ENCODE peak calls at places on chromosomes 12 and 14, in nine cellular contexts. Q is A549, P is HepG2, I is tibial nerve, L is transverse colon, J is stomach, S is sigmoid colon, K is K562, G is GM12878. V is an unnamed sample.

GRCh38 chr14:51652168-51653095 is 722 bp downstream of the FRMD6 start:
- DNase-seq in S (peak; percentile 76), L (peak; percentile 35), Q (peak; percentile 37), K (no peak), G (no peak), P (no peak), I (no peak), J (peak; percentile 38), V (peak; percentile 68)

GRCh38 chr14:51711505-51711904 is 59.8 kb downstream of the FRMD6 start:
- DNase-seq in K (no peak), Q (no peak), G (no peak), L (no peak), J (no peak), P (no peak), S (no peak), I (no peak), V (no peak)

GRCh38 chr12:107225626-107226025 is 132.3 kb upstream of the CRY1 start:
- DNase-seq in G (no peak), I (no peak), S (no peak), L (no peak), K (no peak), P (peak; percentile 65), J (no peak), Q (peak; percentile 25), V (no peak)

GRCh38 chr14:73764406-73764805 is 50.2 kb upstream of the PNMA1 start:
- DNase-seq in I (no peak), K (no peak), L (peak; percentile 46), Q (no peak), S (peak; percentile 85), J (no peak), P (no peak), G (no peak), V (no peak)

GRCh38 chr14:51593397-51593796 is 58.3 kb upstream of the FRMD6 start:
- DNase-seq in P (no peak), L (no peak), Q (no peak), G (peak; percentile 30), I (no peak), K (no peak), J (no peak), S (no peak), V (no peak)

GRCh38 chr14:28867571-28867970 is 101.0 kb downstream of the FOXG1 start:
- DNase-seq in G (no peak), L (no peak), I (no peak), P (no peak), K (no peak), J (no peak), Q (no peak), S (no peak), V (no peak)

GRCh38 chr12:116880817-116881324 is 370 bp downstream of the HRK start:
- DNase-seq in K (peak; percentile 55), I (no peak), L (peak; percentile 24), P (peak; percentile 27), G (no peak), S (no peak), Q (peak; percentile 63), J (peak; percentile 49), V (peak; percentile 27)

GRCh38 chr14:62957562-62957961 is 87.7 kb downstream of the KCNH5 start:
- DNase-seq in Q (no peak), G (no peak), P (no peak), K (no peak), L (no peak), S (no peak), I (no peak), J (no peak), V (no peak)

GRCh38 chr12:51855586-51856428 is 7.3 kb upstream of the FIGNL2 start:
- DNase-seq in G (no peak), L (no peak), J (no peak), I (peak; percentile 48), P (peak; percentile 58), K (no peak), S (no peak), Q (peak; percentile 28), V (no peak)

GRCh38 chr12:69440016-69440415 is 30.2 kb upstream of the FRS2 start:
- DNase-seq in G (no peak), K (no peak), P (no peak), L (no peak), J (no peak), Q (no peak), I (no peak), S (no peak), V (no peak)

GRCh38 chr12:110619534-110619953 is 5.6 kb downstream of the TCTN1 start:
- DNase-seq in S (no peak), K (no peak), Q (no peak), J (no peak), L (no peak), G (peak; percentile 80), I (no peak), P (no peak), V (no peak)

GRCh38 chr12:61654698-61655097 is 605.5 kb upstream of the USP15 start:
- DNase-seq in S (no peak), G (no peak), K (no peak), L (no peak), P (peak; percentile 7), I (no peak), J (no peak), Q (no peak), V (no peak)

GRCh38 chr12:31705651-31706050 is 23.2 kb downstream of the AMN1 start:
- DNase-seq in I (no peak), Q (no peak), S (no peak), P (no peak), L (no peak), K (no peak), G (no peak), J (no peak), V (no peak)

DNA sequence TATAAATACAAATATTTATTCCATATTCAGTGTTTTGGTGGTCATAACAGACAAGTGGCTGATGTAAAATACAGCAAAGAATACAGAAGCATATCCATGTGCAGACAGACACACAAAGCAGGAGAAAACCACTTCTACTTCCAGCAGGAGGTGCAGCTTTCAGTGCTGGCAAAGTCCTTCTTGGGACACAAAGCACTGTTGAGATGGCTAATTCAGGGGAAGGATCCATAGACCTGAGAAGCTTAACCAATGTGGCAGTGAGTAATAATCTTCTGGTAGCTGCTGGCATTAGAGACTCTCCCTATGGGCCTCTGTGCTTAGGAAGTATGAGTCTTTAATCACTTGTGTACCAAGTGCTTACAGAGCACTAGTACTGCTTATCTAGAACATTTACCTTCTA is 26.8 kb downstream of the AMN1 start:
- DNase-seq in S (no peak), L (no peak), K (no peak), J (no peak), I (no peak), G (no peak), Q (no peak), P (no peak), V (no peak)
- TF ChIP-seq CTCF in S (no peak), L (no peak), K (peak; percentile 33), J (no peak), I (no peak), G (no peak), Q (peak; percentile 22), P (peak; percentile 32), V (no peak)

DNA sequence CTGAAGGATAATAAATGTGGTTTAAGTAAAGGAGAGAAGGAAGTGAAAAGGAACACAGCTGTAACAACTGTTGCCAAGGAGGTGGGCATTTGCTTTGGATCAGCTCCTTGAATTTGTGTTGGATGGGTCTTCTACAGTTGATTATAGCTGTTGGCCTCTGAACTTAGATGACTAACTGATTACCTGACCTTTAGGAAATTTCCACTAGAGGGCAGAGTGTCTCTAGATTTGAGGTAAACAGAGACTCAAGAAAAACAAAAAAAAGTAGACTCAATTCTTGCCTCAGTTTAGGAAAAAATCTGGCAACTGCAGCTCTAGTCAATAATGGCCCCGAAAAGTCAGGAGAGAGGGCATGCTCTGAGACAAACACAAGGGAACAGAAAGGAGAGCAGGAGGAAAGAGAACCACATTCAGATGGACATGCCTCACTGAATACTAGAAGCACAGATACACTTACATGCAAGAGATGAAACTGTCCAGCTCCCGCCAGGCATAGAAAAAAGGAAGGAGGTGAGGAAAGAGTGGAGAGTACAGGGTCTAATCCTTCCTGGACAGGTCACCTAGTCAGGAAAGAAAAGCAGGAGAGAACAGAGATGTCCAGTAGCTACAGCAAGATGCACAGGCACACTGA is 20.6 kb downstream of the COX14 start:
- DNase-seq in L (no peak), Q (no peak), J (no peak), I (no peak), K (no peak), S (no peak), G (no peak), P (peak; percentile 48), V (no peak)
- TF ChIP-seq POLR2A in L (no peak), Q (no peak), J (no peak), I (no peak), K (no peak), S (no peak), G (no peak), P (no peak), V (no peak)

GRCh38 chr14:60508707-60509437 is at the start of gene SIX6:
- DNase-seq in S (no peak), I (no peak), G (no peak), L (no peak), P (no peak), K (no peak), Q (no peak), J (no peak), V (no peak)
- TF ChIP-seq EP300 in S (no peak), I (no peak), G (no peak), L (no peak), P (no peak), K (no peak), Q (no peak), J (no peak), V (no peak)

DNA sequence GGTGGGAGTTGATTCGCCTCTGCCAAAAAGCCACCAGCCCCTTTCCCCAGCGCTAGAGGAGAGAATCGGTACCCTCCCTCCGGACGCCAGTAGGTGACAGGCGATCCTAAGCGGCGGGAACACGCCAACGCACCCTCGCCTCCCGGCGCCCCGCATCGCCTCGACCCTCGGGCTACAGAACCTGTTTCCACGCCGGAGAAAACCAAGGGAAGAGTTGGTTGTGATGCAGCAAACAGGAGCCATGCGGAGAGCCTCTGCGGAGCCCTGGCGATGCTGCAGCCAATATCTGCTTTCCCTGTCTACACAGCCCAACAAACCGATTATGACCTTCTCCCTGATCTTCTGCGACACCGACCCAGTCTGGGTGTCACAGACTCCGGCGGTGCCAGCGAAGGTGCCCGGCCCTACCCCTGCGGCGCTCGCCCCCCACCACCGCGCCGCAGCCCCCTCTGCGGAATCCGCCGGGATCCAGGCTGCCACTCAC is 523 bp downstream of the PRICKLE1 start:
- DNase-seq in J (no peak), K (peak; percentile 15), Q (peak; percentile 41), P (no peak), I (peak; percentile 12), L (peak; percentile 13), S (peak; percentile 72), G (no peak), V (peak; percentile 37)
- TF ChIP-seq CTCF in J (peak; percentile 26), K (peak; percentile 20), Q (peak; percentile 50), P (peak; percentile 41), I (peak; percentile 56), L (peak; percentile 28), S (peak; percentile 45), G (peak; percentile 41), V (no peak)

GRCh38 chr14:54756656-54757392 is 145.8 kb downstream of the GCH1 start:
- DNase-seq in L (no peak), K (no peak), I (no peak), P (no peak), Q (no peak), S (no peak), G (no peak), J (no peak), V (no peak)
- TF ChIP-seq POLR2A in L (no peak), K (no peak), I (no peak), P (no peak), Q (no peak), S (no peak), G (no peak), J (no peak), V (no peak)